ENCODE peak calls at places on chromosomes 13 and 19, in eight cellular contexts. O is CD8-positive, alpha-beta T cell; T is pancreas; R is fibroblast of lung; P is Caco-2; B is esophagus squamous epithelium; Y is thyroid gland; Q is suprapubic skin. H is an unnamed sample.

GRCh38 chr13:111158136-111158805 is 43.2 kb downstream of the ARHGEF7 start:
- DNase-seq in O (no peak), T (no peak), R (peak; percentile 20), P (no peak), B (no peak), Y (peak; percentile 22), Q (no peak), H (no peak)

GRCh38 chr13:34620073-34620858 is 321.8 kb upstream of the NBEA start:
- DNase-seq in O (no peak), T (no peak), R (no peak), P (no peak), B (no peak), Y (no peak), Q (no peak), H (no peak)

GRCh38 chr13:58542530-58542929 is 911.0 kb downstream of the PCDH17 start:
- DNase-seq in O (no peak), T (no peak), R (no peak), P (no peak), B (no peak), Y (no peak), Q (no peak), H (no peak)

GRCh38 chr13:78192721-78193120 is 274.1 kb upstream of the EDNRB start:
- DNase-seq in O (no peak), T (no peak), R (peak; percentile 84), P (no peak), B (no peak), Y (no peak), Q (no peak), H (no peak)

GRCh38 chr13:66210677-66211076 is 1019.5 kb downstream of the PCDH9 start:
- DNase-seq in O (no peak), T (no peak), R (peak; percentile 98), P (no peak), B (no peak), Y (no peak), Q (no peak), H (no peak)

GRCh38 chr13:42001580-42001979 is 40.7 kb upstream of the VWA8 start:
- DNase-seq in O (no peak), T (no peak), R (peak; percentile 96), P (peak; percentile 12), B (no peak), Y (peak; percentile 8), Q (no peak), H (no peak)

GRCh38 chr19:33796164-33797100 is at the start of gene KCTD15:
- DNase-seq in O (no peak), T (peak; percentile 59), R (peak; percentile 59), P (peak; percentile 67), B (no peak), Y (peak; percentile 61), Q (no peak), H (peak; percentile 43)

GRCh38 chr13:83853771-83854170 is 28.5 kb downstream of the SLITRK1 start:
- DNase-seq in O (no peak), T (no peak), R (no peak), P (no peak), B (no peak), Y (no peak), Q (no peak), H (no peak)

GRCh38 chr13:103299079-103299478 is 232.9 kb upstream of the SLC10A2 start:
- DNase-seq in O (no peak), T (no peak), R (no peak), P (peak; percentile 51), B (no peak), Y (no peak), Q (no peak), H (no peak)

GRCh38 chr19:15108145-15108844 is 1.1 kb downstream of the SYDE1 start:
- DNase-seq in O (no peak), T (no peak), R (no peak), P (no peak), B (no peak), Y (no peak), Q (no peak), H (no peak)

GRCh38 chr19:13640611-13641010 is 123.7 kb upstream of the MRI1 start:
- DNase-seq in O (no peak), T (no peak), R (no peak), P (no peak), B (no peak), Y (no peak), Q (no peak), H (no peak)
- H3K4me1 ChIP-seq in O (no peaks in the 10 kb centered on the region), T (no peaks in the 10 kb centered on the region), R (no peaks in the 10 kb centered on the region), P (no peaks in the 10 kb centered on the region), B (no peaks in the 10 kb centered on the region), Y (no peaks in the 10 kb centered on the region), Q (no peaks in the 10 kb centered on the region), H (no peaks in the 10 kb centered on the region)

DNA sequence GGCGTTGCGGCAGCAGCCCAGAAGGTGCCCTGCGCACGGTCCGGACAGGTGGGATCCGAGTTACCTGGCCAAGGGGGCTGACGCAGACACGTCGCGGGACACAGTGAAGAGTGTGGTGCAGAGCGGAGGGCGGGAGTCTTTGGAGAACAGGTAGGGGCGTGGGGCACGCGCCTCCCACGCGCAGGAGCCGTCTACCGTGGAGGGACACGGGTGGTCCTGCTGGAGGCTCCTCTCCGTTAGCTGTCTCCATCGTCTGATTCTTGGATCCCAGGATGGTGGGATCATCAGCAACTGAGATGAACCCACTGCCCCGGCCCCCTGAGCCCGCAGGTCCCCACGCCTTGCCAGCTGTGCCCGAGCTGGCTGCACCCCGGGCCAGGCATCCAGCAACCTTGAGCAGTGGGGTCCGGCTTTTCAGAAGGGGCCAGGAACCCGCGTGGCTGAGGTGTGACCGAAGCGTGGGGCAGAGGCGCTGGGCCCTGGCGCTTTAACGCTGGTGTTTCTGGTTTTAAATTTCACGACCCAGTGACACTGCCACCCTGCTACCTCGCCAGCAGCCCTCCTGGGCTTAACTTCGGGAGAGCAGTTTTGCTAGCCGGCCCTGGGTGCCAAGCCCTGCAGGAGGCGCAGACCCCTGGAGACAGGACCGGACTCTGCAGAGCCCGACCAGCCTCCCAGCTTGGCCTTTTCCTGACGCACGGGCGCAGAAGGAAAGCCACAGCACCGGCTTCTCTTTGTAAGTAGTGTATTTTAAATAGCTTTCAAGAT is 7.3 kb downstream of the FGF22 start:
- DNase-seq in O (no peak), T (no peak), R (no peak), P (no peak), B (no peak), Y (no peak), Q (no peak), H (no peak)
- H3K4me1 ChIP-seq in O (no peaks in the 10 kb centered on the region), T (no peaks in the 10 kb centered on the region), R (no peaks in the 10 kb centered on the region), P (no peaks in the 10 kb centered on the region), B (peaks cover under 1% of the 10 kb centered on the region), Y (no peaks in the 10 kb centered on the region), Q (no peaks in the 10 kb centered on the region), H (peaks cover 6% of the 10 kb centered on the region)

GRCh38 chr13:51422484-51422883 is 30.4 kb downstream of the INTS6 start:
- DNase-seq in O (no peak), T (no peak), R (no peak), P (no peak), B (no peak), Y (no peak), Q (no peak), H (no peak)
- H3K4me1 ChIP-seq in O (peaks cover 63% of the 10 kb centered on the region), T (peaks cover 57% of the 10 kb centered on the region), R (no peaks in the 10 kb centered on the region), P (no peaks in the 10 kb centered on the region), B (peaks cover 27% of the 10 kb centered on the region), Y (peaks cover 48% of the 10 kb centered on the region), Q (peaks cover 40% of the 10 kb centered on the region), H (peaks cover 5% of the 10 kb centered on the region)

DNA sequence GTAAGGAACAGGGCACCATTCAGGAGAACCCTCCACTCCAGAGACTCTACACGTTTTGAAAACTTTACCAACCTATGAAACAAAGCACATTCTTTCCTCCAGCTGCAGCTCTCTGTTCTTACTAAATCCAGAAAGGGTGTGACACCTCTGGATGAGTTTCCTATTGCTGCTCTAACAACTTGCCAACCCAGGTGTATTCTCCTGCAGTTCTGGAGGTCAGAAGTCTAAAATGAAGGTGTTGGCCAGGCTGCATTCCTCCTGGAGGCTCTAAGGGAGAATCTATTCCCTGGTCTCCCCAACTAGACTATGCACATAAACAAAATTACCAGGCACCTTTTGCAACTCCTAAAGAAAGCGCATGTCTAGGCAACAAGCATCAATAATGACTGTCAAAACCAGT is 128.8 kb downstream of the NUFIP1 start:
- DNase-seq in O (no peak), T (no peak), R (no peak), P (no peak), B (no peak), Y (no peak), Q (no peak), H (no peak)
- H3K4me1 ChIP-seq in O (no peaks in the 10 kb centered on the region), T (peaks cover under 1% of the 10 kb centered on the region), R (no peaks in the 10 kb centered on the region), P (peaks cover 9% of the 10 kb centered on the region), B (peaks cover 44% of the 10 kb centered on the region), Y (no peaks in the 10 kb centered on the region), Q (no peaks in the 10 kb centered on the region), H (no peaks in the 10 kb centered on the region)

DNA sequence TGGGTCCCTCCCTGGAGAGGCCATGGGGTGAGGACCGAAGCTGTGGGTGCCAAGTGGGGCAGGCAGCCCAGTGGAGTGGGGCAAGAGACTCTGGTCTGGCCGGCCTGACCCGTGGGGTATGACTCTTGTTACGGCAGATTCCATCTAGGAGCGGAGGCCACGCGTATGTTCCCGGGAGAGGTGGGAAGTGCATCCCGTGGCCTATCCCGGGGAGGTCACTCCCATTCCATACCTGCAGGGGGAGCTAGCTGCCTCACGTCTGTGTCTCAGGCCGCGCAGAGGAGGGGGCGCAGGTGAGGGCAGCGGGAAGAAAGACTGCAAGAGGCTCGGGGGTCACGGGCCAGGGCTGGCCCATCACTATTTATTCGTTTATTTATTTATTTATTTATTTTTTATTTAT is 4.9 kb downstream of the CSNK1G2 start:
- DNase-seq in O (no peak), T (peak; percentile 51), R (peak; percentile 7), P (peak; percentile 62), B (no peak), Y (no peak), Q (no peak), H (peak; percentile 58)
- H3K4me1 ChIP-seq in O (peaks cover 24% of the 10 kb centered on the region), T (no peaks in the 10 kb centered on the region), R (peaks cover 4% of the 10 kb centered on the region), P (no peaks in the 10 kb centered on the region), B (peaks cover 53% of the 10 kb centered on the region), Y (peaks cover 17% of the 10 kb centered on the region), Q (peaks cover 41% of the 10 kb centered on the region), H (peaks cover 11% of the 10 kb centered on the region)

GRCh38 chr19:19345970-19346369 is 25.3 kb downstream of the MAU2 start:
- DNase-seq in O (no peak), T (no peak), R (no peak), P (no peak), B (no peak), Y (no peak), Q (no peak), H (no peak)
- H3K4me1 ChIP-seq in O (no peaks in the 10 kb centered on the region), T (no peaks in the 10 kb centered on the region), R (no peaks in the 10 kb centered on the region), P (no peaks in the 10 kb centered on the region), B (peaks cover 22% of the 10 kb centered on the region), Y (no peaks in the 10 kb centered on the region), Q (no peaks in the 10 kb centered on the region), H (no peaks in the 10 kb centered on the region)

GRCh38 chr19:10431254-10431942 is 11.1 kb downstream of the PDE4A start:
- DNase-seq in O (no peak), T (peak; percentile 44), R (peak; percentile 39), P (no peak), B (no peak), Y (peak; percentile 63), Q (no peak), H (no peak)
- H3K4me1 ChIP-seq in O (peaks cover 38% of the 10 kb centered on the region), T (no peaks in the 10 kb centered on the region), R (peaks cover 13% of the 10 kb centered on the region), P (no peaks in the 10 kb centered on the region), B (peaks cover 31% of the 10 kb centered on the region), Y (peaks cover 31% of the 10 kb centered on the region), Q (peaks cover 26% of the 10 kb centered on the region), H (no peaks in the 10 kb centered on the region)

DNA sequence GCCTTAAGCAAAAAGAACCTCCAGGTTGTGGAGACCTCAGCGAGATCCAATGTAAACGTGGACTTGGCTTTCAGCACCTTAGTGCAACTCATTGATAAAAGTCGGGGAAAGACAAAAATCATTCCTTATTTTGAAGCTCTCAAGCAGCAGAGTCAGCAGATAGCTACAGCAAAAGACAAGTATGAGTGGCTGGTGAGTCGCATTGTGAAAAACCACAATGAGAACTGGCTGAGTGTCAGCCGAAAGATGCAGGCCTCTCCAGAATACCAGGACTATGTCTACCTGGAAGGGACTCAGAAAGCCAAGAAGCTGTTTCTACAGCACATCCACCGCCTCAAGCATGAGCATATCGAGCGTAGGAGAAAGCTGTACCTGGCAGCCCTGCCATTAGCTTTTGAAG is 58.5 kb downstream of the ARHGAP35 start:
- DNase-seq in O (no peak), T (no peak), R (peak; percentile 50), P (no peak), B (no peak), Y (no peak), Q (no peak), H (no peak)
- H3K4me1 ChIP-seq in O (peaks cover 5% of the 10 kb centered on the region), T (peaks cover 6% of the 10 kb centered on the region), R (peaks cover 13% of the 10 kb centered on the region), P (peaks cover 23% of the 10 kb centered on the region), B (peaks cover 51% of the 10 kb centered on the region), Y (peaks cover 23% of the 10 kb centered on the region), Q (peaks cover 16% of the 10 kb centered on the region), H (peaks cover 6% of the 10 kb centered on the region)